ENCODE peak calls at places on chromosomes 13 and 19, in nine cellular contexts. H, W, E, F, Q, C, Y, V and I are unnamed samples.

GRCh38 chr13:77698211-77699058 is 948 bp downstream of the SLAIN1 start:
- DNase-seq in Y (peak), V (peak), C (no peak), W (no peak), F (peak), H (peak), E (no peak), Q (peak), I (no peak)

GRCh38 chr13:99919132-99919531 is 52.4 kb downstream of the ZIC5 start:
- DNase-seq in E (no peak), F (no peak), Y (no peak), Q (no peak), W (no peak), V (no peak), C (no peak), H (no peak), I (no peak)

GRCh38 chr19:38844093-38844686 is 5.6 kb downstream of the HNRNPL start:
- DNase-seq in Y (no peak), C (no peak), F (no peak), W (no peak), Q (no peak), E (no peak), V (no peak), H (no peak), I (no peak)

GRCh38 chr13:80224468-80224867 is 116.5 kb downstream of the SPRY2 start:
- DNase-seq in H (no peak), Y (peak), W (no peak), F (no peak), E (no peak), Q (no peak), C (no peak), V (no peak), I (no peak)

GRCh38 chr13:24271231-24271610 is 38.2 kb upstream of the C1QTNF9 start:
- DNase-seq in V (no peak), Q (no peak), W (no peak), H (no peak), Y (no peak), C (no peak), F (no peak), E (no peak), I (no peak)

GRCh38 chr13:75691183-75691582 is 55.1 kb downstream of the LMO7 start:
- DNase-seq in F (no peak), H (no peak), Q (no peak), V (peak), C (no peak), W (no peak), E (no peak), Y (no peak), I (no peak)

GRCh38 chr13:110938662-110939421 is 24.0 kb upstream of the ANKRD10 start:
- DNase-seq in F (no peak), V (no peak), C (no peak), H (no peak), E (no peak), W (no peak), Q (no peak), Y (no peak), I (no peak)

GRCh38 chr13:76164290-76164689 is 528.2 kb downstream of the LMO7 start:
- DNase-seq in E (no peak), Y (peak), H (no peak), W (no peak), C (no peak), Q (no peak), V (no peak), F (no peak), I (no peak)

GRCh38 chr19:40717325-40717879 is 490 bp downstream of the ITPKC start:
- DNase-seq in F (no peak), E (no peak), W (no peak), Y (peak), V (no peak), Q (no peak), C (no peak), H (no peak), I (no peak)

GRCh38 chr13:27276188-27276587 is 5.6 kb downstream of the RASL11A start:
- DNase-seq in C (no peak), W (peak), H (no peak), E (no peak), F (no peak), Q (no peak), V (no peak), Y (no peak), I (no peak)

GRCh38 chr19:41225238-41226052 is 6.4 kb downstream of the AXL start:
- DNase-seq in H (peak), V (no peak), C (no peak), Q (no peak), F (peak), E (no peak), Y (peak), W (peak), I (peak)

GRCh38 chr13:44903596-44903995 is 85.7 kb downstream of the NUFIP1 start:
- DNase-seq in Y (no peak), Q (no peak), E (no peak), C (peak), W (peak), H (no peak), F (no peak), V (peak), I (peak)

GRCh38 chr13:41780736-41781708 is 179.9 kb downstream of the VWA8 start:
- DNase-seq in E (no peak), W (peak), H (no peak), V (no peak), Y (peak), C (no peak), F (no peak), Q (no peak), I (peak)

GRCh38 chr19:18093439-18094161 is 4.0 kb upstream of the MAST3 start:
- DNase-seq in Q (no peak), W (no peak), Y (peak), C (no peak), V (peak), F (no peak), H (no peak), E (no peak), I (no peak)

GRCh38 chr19:53294786-53295441 is 27.4 kb upstream of the VN1R4 start:
- DNase-seq in H (no peak), Y (peak), Q (no peak), W (no peak), F (no peak), C (no peak), V (peak), E (no peak), I (no peak)

GRCh38 chr13:90015565-90016507 is 1331.7 kb upstream of the MIR17HG start:
- DNase-seq in C (no peak), W (no peak), V (no peak), E (no peak), F (no peak), Q (no peak), Y (no peak), H (no peak), I (no peak)

GRCh38 chr13:41457589-41458186 is 338 bp downstream of the RGCC start:
- DNase-seq in H (peak), W (no peak), Q (peak), C (no peak), E (no peak), F (peak), Y (no peak), V (peak), I (no peak)

GRCh38 chr13:50376895-50377575 is 361.8 kb downstream of the KCNRG start:
- DNase-seq in W (no peak), Q (no peak), H (peak), Y (no peak), F (no peak), V (peak), E (no peak), C (no peak), I (no peak)

GRCh38 chr19:34120846-34121639 is 51.3 kb upstream of the LSM14A start:
- DNase-seq in Y (peak), V (peak), Q (no peak), E (no peak), C (no peak), W (peak), F (peak), H (peak), I (no peak)

GRCh38 chr19:988081-988480 is 3.9 kb downstream of the WDR18 start:
- DNase-seq in E (no peak), H (no peak), Q (no peak), V (no peak), C (no peak), F (no peak), Y (no peak), W (no peak), I (no peak)

GRCh38 chr19:4115050-4115817 is 8.7 kb downstream of the MAP2K2 start:
- DNase-seq in V (no peak), E (no peak), F (peak), H (no peak), Y (no peak), C (peak), Q (no peak), W (no peak), I (no peak)

GRCh38 chr19:632228-633067 is 889 bp downstream of the POLRMT start:
- DNase-seq in C (no peak), Q (peak), W (no peak), E (no peak), F (peak), V (peak), Y (peak), H (peak), I (no peak)

GRCh38 chr13:105778196-105778595 is 757.3 kb downstream of the EFNB2 start:
- DNase-seq in F (no peak), E (no peak), C (no peak), W (no peak), Q (no peak), V (no peak), H (no peak), Y (no peak), I (peak)

GRCh38 chr13:39047560-39047959 is 9.3 kb downstream of the NHLRC3 start:
- DNase-seq in W (no peak), Q (no peak), H (peak), E (no peak), Y (no peak), C (no peak), F (no peak), V (peak), I (no peak)

GRCh38 chr13:101757446-101758039 is 305.1 kb downstream of the ITGBL1 start:
- DNase-seq in H (no peak), Y (peak), V (peak), E (peak), W (peak), Q (no peak), F (no peak), C (no peak), I (no peak)

GRCh38 chr13:47672245-47672975 is 328.7 kb downstream of the SUCLA2 start:
- DNase-seq in Y (no peak), V (no peak), Q (no peak), W (no peak), H (no peak), E (no peak), F (no peak), C (no peak), I (no peak)

GRCh38 chr19:604355-604754 is 14.7 kb downstream of the HCN2 start:
- DNase-seq in V (peak), Q (no peak), H (no peak), W (no peak), F (peak), C (no peak), Y (no peak), E (no peak), I (no peak)

GRCh38 chr19:4025317-4025716 is 17.8 kb downstream of the PIAS4 start:
- DNase-seq in Y (no peak), F (no peak), V (no peak), H (no peak), W (no peak), E (no peak), Q (no peak), C (no peak), I (no peak)

GRCh38 chr13:43240278-43240677 is 216.9 kb downstream of the DNAJC15 start:
- DNase-seq in Y (no peak), F (no peak), C (no peak), E (no peak), V (no peak), Q (no peak), H (no peak), W (no peak), I (no peak)

GRCh38 chr19:7870571-7871279 is 3.5 kb downstream of the PRR36 start:
- DNase-seq in W (no peak), H (peak), V (peak), F (peak), E (peak), Y (peak), Q (peak), C (peak), I (no peak)

GRCh38 chr19:29001922-29002247 is 211.1 kb downstream of the UQCRFS1 start:
- DNase-seq in Q (no peak), H (no peak), Y (no peak), W (no peak), C (no peak), V (no peak), F (no peak), E (no peak), I (no peak)

GRCh38 chr13:98239156-98240076 is 62.3 kb upstream of the RNF113B start:
- DNase-seq in W (no peak), H (peak), Y (no peak), Q (no peak), V (peak), E (no peak), F (no peak), C (no peak), I (no peak)

GRCh38 chr19:46724468-46724867 is 7.6 kb upstream of the PRKD2 start:
- DNase-seq in H (no peak), V (no peak), E (no peak), F (no peak), W (no peak), Y (no peak), C (no peak), Q (no peak), I (no peak)

GRCh38 chr13:79477968-79478367 is 3.0 kb upstream of the NDFIP2 start:
- DNase-seq in Q (no peak), F (no peak), Y (no peak), E (no peak), V (no peak), C (no peak), W (no peak), H (no peak), I (no peak)

GRCh38 chr19:49362048-49362925 is at the start of gene TEAD2:
- DNase-seq in W (peak), Q (peak), C (no peak), F (no peak), H (peak), Y (no peak), V (peak), E (peak), I (no peak)

GRCh38 chr19:42057856-42058255 is 12.2 kb downstream of the GRIK5 start:
- DNase-seq in F (no peak), E (no peak), Y (no peak), H (no peak), V (no peak), Q (no peak), C (no peak), W (no peak), I (no peak)

GRCh38 chr19:40130013-40130412 is 39.3 kb upstream of the ZNF780A start:
- DNase-seq in Q (no peak), V (no peak), W (no peak), H (no peak), C (no peak), F (no peak), E (no peak), Y (no peak), I (no peak)

GRCh38 chr13:25973576-25973975 is 78.2 kb downstream of the SHISA2 start:
- DNase-seq in V (no peak), W (no peak), F (no peak), Q (no peak), C (no peak), Y (no peak), E (no peak), H (no peak), I (no peak)